ENCODE peak calls at places on chromosomes 13 and 19, in six cellular contexts. G, R, H, I, F and W are unnamed samples.

GRCh38 chr13:99360696-99361095 is 53.5 kb upstream of the GPR183 start:
- DNase-seq in G (no peak), R (no peak), H (no peak), I (no peak), F (no peak), W (no peak)

GRCh38 chr13:26459276-26460131 is 98.0 kb upstream of the WASF3 start:
- DNase-seq in G (no peak), R (no peak), H (no peak), I (no peak), F (no peak), W (no peak)

GRCh38 chr13:75222031-75222430 is 259.9 kb downstream of the TBC1D4 start:
- DNase-seq in G (no peak), R (no peak), H (no peak), I (no peak), F (no peak), W (no peak)

GRCh38 chr13:85148009-85148408 is 651.2 kb downstream of the SLITRK6 start:
- DNase-seq in G (peak; percentile 2), R (no peak), H (no peak), I (no peak), F (no peak), W (peak; percentile 24)

GRCh38 chr19:13095393-13095784 is 7.3 kb downstream of the LYL1 start:
- DNase-seq in G (no peak), R (no peak), H (no peak), I (no peak), F (no peak), W (peak; percentile 85)

GRCh38 chr13:41244555-41244954 is 18.8 kb downstream of the MTRF1 start:
- DNase-seq in G (no peak), R (no peak), H (no peak), I (no peak), F (no peak), W (peak; percentile 11)

GRCh38 chr19:31616031-31616430 is 266.8 kb upstream of the TSHZ3 start:
- DNase-seq in G (no peak), R (no peak), H (no peak), I (no peak), F (no peak), W (no peak)

GRCh38 chr13:23440821-23441608 is 7.5 kb upstream of the SACS start:
- DNase-seq in G (no peak), R (no peak), H (no peak), I (no peak), F (no peak), W (no peak)

GRCh38 chr19:41323430-41324125 is 13.6 kb downstream of the CCDC97 start:
- DNase-seq in G (peak; percentile 98), R (peak; percentile 92), H (no peak), I (no peak), F (no peak), W (peak; percentile 37)

GRCh38 chr19:36489920-36490415 is 607 bp upstream of the ZNF566 start:
- DNase-seq in G (no peak), R (peak; percentile 90), H (no peak), I (peak; percentile 93), F (peak; percentile 73), W (peak; percentile 97)

GRCh38 chr19:18278521-18279265 is 2.7 kb downstream of the JUND start:
- DNase-seq in G (peak; percentile 14), R (no peak), H (no peak), I (no peak), F (no peak), W (peak; percentile 43)

GRCh38 chr19:11480927-11481776 is at the start of gene ELAVL3:
- DNase-seq in G (no peak), R (no peak), H (no peak), I (no peak), F (no peak), W (peak; percentile 76)

GRCh38 chr19:5966215-5966614 is 11.7 kb downstream of the RANBP3 start:
- DNase-seq in G (no peak), R (no peak), H (no peak), I (no peak), F (no peak), W (no peak)

GRCh38 chr19:6412111-6412999 is 12.3 kb downstream of the KHSRP start:
- DNase-seq in G (no peak), R (peak; percentile 73), H (peak; percentile 31), I (peak; percentile 57), F (no peak), W (peak; percentile 91)

GRCh38 chr13:106230450-106230849 is 305.0 kb downstream of the EFNB2 start:
- DNase-seq in G (peak; percentile 36), R (no peak), H (no peak), I (no peak), F (no peak), W (no peak)

GRCh38 chr13:21435710-21436151 is 23.4 kb downstream of the ZDHHC20 start:
- DNase-seq in G (peak; percentile 85), R (peak; percentile 69), H (peak; percentile 87), I (no peak), F (peak; percentile 63), W (no peak)

DNA sequence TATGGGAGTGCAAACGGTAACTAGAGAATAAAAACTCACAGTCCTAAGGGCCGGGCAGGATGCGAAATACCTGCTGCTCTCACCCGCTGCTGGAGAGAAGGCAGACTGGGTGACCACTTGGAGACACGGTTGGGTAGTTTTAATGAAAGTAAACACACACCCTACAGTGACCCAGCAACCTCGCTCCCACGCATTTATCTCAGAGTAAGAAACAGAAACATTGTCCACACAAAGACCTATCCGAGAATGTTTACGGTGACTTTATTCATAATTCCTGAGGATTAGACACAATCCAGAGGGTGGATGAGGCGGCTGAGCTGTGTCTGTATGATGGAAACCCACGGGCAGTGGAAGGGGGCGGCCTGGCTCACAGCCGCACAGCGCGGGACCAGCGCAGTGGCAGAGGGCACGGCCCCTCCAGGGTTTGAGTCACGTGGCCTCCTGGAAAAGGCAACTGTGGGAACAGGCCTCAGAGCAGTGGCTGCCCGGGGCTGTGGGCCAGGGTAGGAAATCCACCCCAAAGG is 73.5 kb upstream of the C13orf46 start:
- DNase-seq in G (no peak), R (peak; percentile 36), H (no peak), I (no peak), F (peak; percentile 74), W (no peak)
- TF ChIP-seq EZH2 in G (no peak), R (no peak), H (no peak), I (no peak), F (no peak), W (no peak)

GRCh38 chr19:38004505-38005223 is 97.7 kb downstream of the SIPA1L3 start:
- DNase-seq in G (peak; percentile 97), R (peak; percentile 78), H (peak; percentile 81), I (no peak), F (peak; percentile 95), W (peak; percentile 94)
- TF ChIP-seq POLR2AphosphoS5 in G (peak; percentile 82), R (no peak), H (peak; percentile 87), I (peak; percentile 86), F (peak; percentile 97), W (peak; percentile 92)

DNA sequence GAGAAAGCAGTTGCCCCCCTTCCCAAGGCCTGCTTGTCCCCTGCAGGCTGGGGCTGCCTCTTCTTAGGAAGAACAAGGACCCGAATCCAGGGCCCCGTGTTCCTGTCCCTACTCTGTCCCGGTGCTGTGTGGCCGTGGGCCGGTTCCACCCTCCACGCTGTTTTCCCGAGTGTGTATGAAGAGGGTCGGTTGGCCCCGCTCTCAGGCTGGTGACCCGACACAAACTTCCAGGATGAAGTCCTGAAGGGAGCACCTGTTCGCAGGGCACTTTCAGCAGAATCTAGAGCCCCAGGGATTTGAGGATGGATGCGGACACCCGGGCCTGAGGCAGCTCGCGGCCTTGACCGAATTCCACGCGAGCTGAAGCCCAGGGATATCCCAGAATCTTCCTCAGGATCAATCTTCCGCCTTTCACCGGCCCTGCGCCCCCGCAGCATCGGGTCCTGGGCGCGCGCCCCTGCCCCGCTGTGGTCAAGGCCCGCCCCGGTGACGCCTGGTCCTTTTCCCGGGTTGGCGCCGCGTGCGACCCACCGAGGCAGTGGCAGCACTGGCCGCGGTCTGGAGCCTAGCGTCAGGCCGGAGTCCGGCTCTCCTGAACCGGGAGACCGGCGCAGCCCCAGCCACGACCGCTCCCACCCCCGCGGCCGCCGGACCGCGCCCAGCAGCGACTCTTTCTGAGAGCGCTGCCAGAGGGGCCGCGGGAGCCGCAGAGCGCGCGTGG is 528 bp upstream of the CHST8 start:
- DNase-seq in G (no peak), R (no peak), H (no peak), I (no peak), F (no peak), W (peak; percentile 61)
- TF ChIP-seq EZH2 in G (no peak), R (no peak), H (no peak), I (no peak), F (no peak), W (no peak)

DNA sequence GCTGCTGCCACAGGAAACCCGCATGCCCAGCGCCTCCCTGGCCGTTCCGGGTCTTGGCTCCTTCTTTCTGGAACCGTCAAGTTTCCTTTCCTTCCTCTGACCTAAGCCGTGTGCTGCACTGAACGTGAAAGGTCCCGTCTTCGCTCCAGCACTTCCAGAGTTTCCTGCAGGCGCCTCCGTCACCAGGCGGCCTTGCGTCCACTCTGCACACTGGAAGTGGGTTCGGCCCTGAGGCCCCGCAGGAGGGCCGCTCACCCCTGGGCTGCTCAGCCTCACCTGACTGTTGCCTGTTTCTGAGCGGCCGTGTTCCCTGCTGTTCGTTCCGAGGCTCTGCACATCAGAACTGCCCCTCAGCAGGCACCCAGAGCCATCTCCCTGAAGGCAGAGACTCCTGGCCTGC is 12.3 kb upstream of the MEX3D start:
- DNase-seq in G (no peak), R (no peak), H (no peak), I (no peak), F (no peak), W (no peak)
- TF ChIP-seq POLR2AphosphoS5 in G (no peak), R (no peak), H (no peak), I (no peak), F (no peak), W (no peak)

DNA sequence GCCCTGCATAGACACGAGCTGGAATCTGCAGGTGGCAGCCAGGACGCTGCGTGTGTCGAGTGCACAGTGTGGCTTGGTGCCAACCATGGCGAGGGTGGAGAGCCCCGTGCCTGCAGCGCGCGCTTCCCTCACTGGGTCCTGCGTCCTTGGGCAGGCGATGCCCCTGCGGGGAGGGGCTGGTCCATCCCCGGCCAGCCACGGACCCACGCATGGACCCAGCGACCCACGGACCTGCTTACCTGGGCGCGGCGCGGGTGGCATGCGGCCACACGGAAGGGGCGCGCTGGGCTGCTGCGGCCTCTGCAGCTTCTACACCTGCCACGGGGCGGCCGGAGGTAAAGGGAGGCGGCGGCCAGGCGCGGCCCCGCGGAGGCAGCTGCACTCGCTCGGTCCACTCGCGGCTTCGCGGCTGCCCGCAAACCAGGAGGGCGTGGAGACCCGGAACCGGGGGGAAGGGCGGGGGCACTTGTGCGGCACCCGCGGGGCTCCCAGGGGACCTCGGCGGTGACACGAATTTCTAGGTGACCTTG is 569 bp upstream of the MCF2L start:
- DNase-seq in G (no peak), R (no peak), H (no peak), I (no peak), F (no peak), W (peak; percentile 62)
- TF ChIP-seq EZH2 in G (peak; percentile 12), R (no peak), H (no peak), I (peak; percentile 9), F (no peak), W (no peak)

GRCh38 chr13:54513254-54513653 is 1484.6 kb downstream of the OLFM4 start:
- DNase-seq in G (no peak), R (no peak), H (no peak), I (no peak), F (no peak), W (no peak)
- TF ChIP-seq POLR2AphosphoS5 in G (no peak), R (no peak), H (no peak), I (no peak), F (no peak), W (no peak)